ENCODE peak calls at places on chromosomes 16 and 17, in seven cellular contexts. F, M, V, L, J, O and P are unnamed samples.

GRCh38 chr16:626787-627457 is 3.9 kb upstream of the WFIKKN1 start:
- DNase-seq in M (peak; percentile 97), V (peak; percentile 97), J (no peak), L (peak; percentile 98), O (no peak), F (peak; percentile 97), P (no peak)

GRCh38 chr16:9033125-9033830 is 58.2 kb upstream of the HAPSTR1 start:
- DNase-seq in L (peak; percentile 74), M (peak; percentile 65), O (peak; percentile 33), F (peak; percentile 82), J (no peak), V (peak; percentile 78), P (no peak)

GRCh38 chr16:1557576-1557975 is 24.1 kb downstream of the TMEM204 start:
- DNase-seq in L (no peak), M (no peak), F (no peak), J (no peak), O (no peak), V (no peak), P (no peak)

GRCh38 chr17:61467416-61468262 is 15.4 kb downstream of the TBX4 start:
- DNase-seq in L (peak; percentile 53), O (peak; percentile 30), F (peak; percentile 65), J (no peak), M (peak; percentile 62), V (peak; percentile 58), P (peak; percentile 45)

GRCh38 chr17:32191306-32191705 is 49.0 kb downstream of the RHOT1 start:
- DNase-seq in V (peak; percentile 66), M (peak; percentile 64), L (peak; percentile 26), F (peak; percentile 90), O (no peak), J (no peak), P (no peak)

GRCh38 chr16:89315791-89316581 is 98.5 kb downstream of the ZNF778 start:
- DNase-seq in L (peak; percentile 78), V (peak; percentile 69), F (peak; percentile 97), J (peak; percentile 70), O (peak; percentile 56), M (peak; percentile 87), P (peak; percentile 68)

GRCh38 chr17:45735488-45735887 is 48.6 kb upstream of the CRHR1 start:
- DNase-seq in F (no peak), L (no peak), J (no peak), M (no peak), O (no peak), V (no peak), P (no peak)

GRCh38 chr17:81612172-81612571 is 24.7 kb downstream of the NPLOC4 start:
- DNase-seq in V (no peak), F (no peak), L (no peak), M (no peak), J (no peak), O (no peak), P (no peak)

GRCh38 chr17:17549732-17550366 is 41.7 kb downstream of the PEMT start:
- DNase-seq in L (no peak), M (no peak), O (no peak), J (no peak), F (no peak), V (no peak), P (peak; percentile 34)

GRCh38 chr16:86252596-86252995 is 257.7 kb upstream of the FOXF1 start:
- DNase-seq in V (peak; percentile 48), L (peak; percentile 15), F (peak; percentile 67), O (peak; percentile 11), M (peak; percentile 49), J (no peak), P (no peak)

GRCh38 chr16:29009838-29010166 is 24.9 kb downstream of the LAT start:
- DNase-seq in M (no peak), V (no peak), F (no peak), J (no peak), O (no peak), L (no peak), P (no peak)